ENCODE peak calls at places on chromosome 10, in four cellular contexts. Q is iris pigment epithelial cell, D is HFFc6, C is neuronal stem cell. E is an unnamed sample.

GRCh38 chr10:98344589-98345038 is 70.4 kb downstream of the PYROXD2 start:
- DNase-seq in Q (peak; percentile 57), D (peak; percentile 24), C (no peak), E (no peak)

GRCh38 chr10:44154956-44155355 is 229.9 kb downstream of the CXCL12 start:
- DNase-seq in Q (no peak), D (no peak), C (no peak), E (no peak)

GRCh38 chr10:69048103-69048502 is 39.8 kb upstream of the SRGN start:
- DNase-seq in Q (peak; percentile 83), D (no peak), C (no peak), E (peak; percentile 39)

GRCh38 chr10:87532696-87533095 is 28.0 kb downstream of the MINPP1 start:
- DNase-seq in Q (no peak), D (no peak), C (no peak), E (no peak)

GRCh38 chr10:20993387-20994170 is 96.5 kb upstream of the NEBL start:
- DNase-seq in Q (peak; percentile 90), D (no peak), C (no peak), E (peak; percentile 72)

GRCh38 chr10:73867126-73867807 is 7.1 kb downstream of the CAMK2G start:
- DNase-seq in Q (no peak), D (no peak), C (no peak), E (no peak)

GRCh38 chr10:17454801-17455520 is 566 bp upstream of the ST8SIA6 start:
- DNase-seq in Q (no peak), D (no peak), C (no peak), E (no peak)

GRCh38 chr10:99443483-99443882 is 13.1 kb upstream of the GOT1 start:
- DNase-seq in Q (no peak), D (no peak), C (no peak), E (no peak)

GRCh38 chr10:68365611-68366010 is 32.9 kb upstream of the PBLD start:
- DNase-seq in Q (no peak), D (no peak), C (no peak), E (no peak)

GRCh38 chr10:87000491-87000890 is 19.6 kb upstream of the FAM25A start:
- DNase-seq in Q (peak; percentile 70), D (no peak), C (no peak), E (no peak)

GRCh38 chr10:96038476-96039387 is 4.7 kb upstream of the CCNJ start:
- DNase-seq in Q (no peak), D (no peak), C (no peak), E (no peak)

GRCh38 chr10:110226555-110226925 is 19.1 kb downstream of the MXI1 start:
- DNase-seq in Q (peak; percentile 96), D (peak; percentile 83), C (peak; percentile 87), E (peak; percentile 78)

GRCh38 chr10:28326516-28327493 is 23.9 kb upstream of the MPP7 start:
- DNase-seq in Q (peak; percentile 66), D (peak; percentile 6), C (no peak), E (peak; percentile 67)

GRCh38 chr10:63929826-63930467 is 408.7 kb downstream of the REEP3 start:
- DNase-seq in Q (no peak), D (no peak), C (no peak), E (no peak)

GRCh38 chr10:16832351-16833080 is 15.3 kb upstream of the RSU1 start:
- DNase-seq in Q (peak; percentile 93), D (peak; percentile 90), C (no peak), E (peak; percentile 95)

GRCh38 chr10:112409755-112410154 is 35.8 kb downstream of the ACSL5 start:
- DNase-seq in Q (no peak), D (no peak), C (no peak), E (no peak)

GRCh38 chr10:130615463-130615862 is 479.3 kb downstream of the GLRX3 start:
- DNase-seq in Q (no peak), D (no peak), C (no peak), E (no peak)

GRCh38 chr10:30384791-30385201 is 35.7 kb upstream of the MTPAP start:
- DNase-seq in Q (peak; percentile 68), D (peak; percentile 34), C (no peak), E (peak; percentile 24)